ENCODE peak calls at places on chromosomes 12 and 14, in four cellular contexts. J, C, E and X are unnamed samples.

GRCh38 chr14:78010688-78011087 is 159.5 kb upstream of the NRXN3 start:
- DNase-seq in J (no peak), C (no peak), E (no peak), X (no peak)

GRCh38 chr14:68232643-68233055 is 413.1 kb downstream of the RAD51B start:
- DNase-seq in J (peak; percentile 75), C (peak; percentile 72), E (no peak), X (no peak)

GRCh38 chr12:26691234-26691970 is 141.6 kb downstream of the ITPR2 start:
- DNase-seq in J (no peak), C (peak; percentile 69), E (no peak), X (no peak)

GRCh38 chr12:60977966-60978365 is 1282.2 kb upstream of the USP15 start:
- DNase-seq in J (no peak), C (no peak), E (no peak), X (no peak)

GRCh38 chr14:93295541-93296220 is 37.2 kb downstream of the BTBD7 start:
- DNase-seq in J (no peak), C (no peak), E (no peak), X (no peak)

GRCh38 chr14:61542848-61543790 is 152.2 kb upstream of the HIF1A start:
- DNase-seq in J (no peak), C (no peak), E (no peak), X (no peak)

GRCh38 chr12:26121841-26122680 is 2.8 kb downstream of the BHLHE41 start:
- DNase-seq in J (peak; percentile 68), C (peak; percentile 44), E (peak; percentile 67), X (peak; percentile 36)

GRCh38 chr14:90487031-90487430 is 90.2 kb downstream of the CALM1 start:
- DNase-seq in J (peak; percentile 55), C (no peak), E (no peak), X (no peak)

DNA sequence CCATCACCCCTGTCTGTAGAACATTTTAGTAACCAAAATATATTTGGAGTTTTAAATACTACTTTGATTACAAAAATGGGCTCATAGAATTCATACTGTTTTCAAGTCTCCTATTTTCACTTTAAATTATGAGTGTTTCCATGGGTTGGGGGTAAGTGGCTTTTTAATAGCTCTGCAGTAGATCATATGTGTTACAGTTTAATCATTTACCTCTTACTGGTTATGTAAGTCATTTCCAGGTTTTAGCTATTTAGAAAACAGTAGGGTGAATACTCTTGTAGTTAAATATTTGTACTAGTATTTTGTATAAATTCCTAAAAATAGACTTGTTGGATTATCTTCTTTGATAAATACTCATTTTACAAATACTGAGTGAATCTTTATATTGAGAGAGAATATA is 8.2 kb downstream of the PCNX1 start:
- DNase-seq in J (no peak), C (no peak), E (no peak), X (no peak)
- H3K27ac ChIP-seq in J (no peak overlapping the region), C (no peak overlapping the region), E (no peak overlapping the region), X (peak overlapping the region; percentile 25)

GRCh38 chr12:16604853-16605252 is 1.1 kb downstream of the LMO3 start:
- DNase-seq in J (no peak), C (no peak), E (peak; percentile 48), X (no peak)

GRCh38 chr12:16606117-16606200 is at the start of gene LMO3:
- DNase-seq in J (no peak), C (no peak), E (no peak), X (no peak)

GRCh38 chr12:16606936-16607335 is 974 bp upstream of the LMO3 start:
- DNase-seq in J (no peak), C (no peak), E (no peak), X (no peak)

GRCh38 chr12:16605666-16606116 is 271 bp downstream of the LMO3 start:
- DNase-seq in J (no peak), C (peak; percentile 17), E (peak; percentile 49), X (no peak)

DNA sequence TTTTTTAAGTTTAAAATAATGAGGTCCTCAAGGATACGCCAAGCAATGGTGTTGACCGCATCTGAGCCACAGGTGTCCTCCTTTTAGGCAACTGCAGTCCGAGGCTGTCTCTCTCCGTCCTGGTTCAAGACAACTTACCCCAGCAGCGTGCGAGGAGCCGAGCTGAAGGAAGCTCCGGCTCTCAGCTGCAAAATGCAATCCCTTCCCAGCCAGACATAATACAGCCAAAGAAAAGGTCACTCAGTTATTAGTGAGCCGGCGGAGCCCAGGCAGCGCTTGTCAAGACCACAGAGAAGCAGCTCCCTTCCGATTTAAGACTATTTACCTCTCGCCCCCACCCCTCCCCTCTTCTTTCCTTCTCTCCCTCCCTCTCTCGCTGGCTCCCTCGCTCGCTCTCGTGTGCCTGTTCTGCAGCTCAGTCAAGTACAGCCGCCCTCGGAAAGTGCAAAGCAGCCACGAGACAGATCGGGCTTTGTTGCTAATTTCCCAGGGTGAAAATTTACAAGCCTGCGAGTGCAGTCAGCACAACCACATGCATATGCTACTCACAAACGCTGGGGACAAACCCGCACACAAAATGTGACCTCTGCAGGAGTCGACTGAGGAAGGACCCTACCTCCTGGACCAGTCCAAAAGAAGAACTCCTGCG is 363 bp upstream of the LMO3 start:
- DNase-seq in J (peak; percentile 68), C (peak; percentile 27), E (peak; percentile 62), X (no peak)
- H3K4me1 ChIP-seq in J (no peaks in the 10 kb centered on the region), C (no peaks in the 10 kb centered on the region), E (no peaks in the 10 kb centered on the region), X (no peaks in the 10 kb centered on the region)

GRCh38 chr12:126107659-126108058 is 1042.4 kb downstream of the AACS start:
- DNase-seq in J (no peak), C (no peak), E (no peak), X (no peak)

GRCh38 chr12:126112141-126112540 is 1046.9 kb downstream of the AACS start:
- DNase-seq in J (no peak), C (no peak), E (no peak), X (no peak)

GRCh38 chr12:126112849-126113248 is 1047.6 kb downstream of the AACS start:
- DNase-seq in J (no peak), C (no peak), E (no peak), X (no peak)

DNA sequence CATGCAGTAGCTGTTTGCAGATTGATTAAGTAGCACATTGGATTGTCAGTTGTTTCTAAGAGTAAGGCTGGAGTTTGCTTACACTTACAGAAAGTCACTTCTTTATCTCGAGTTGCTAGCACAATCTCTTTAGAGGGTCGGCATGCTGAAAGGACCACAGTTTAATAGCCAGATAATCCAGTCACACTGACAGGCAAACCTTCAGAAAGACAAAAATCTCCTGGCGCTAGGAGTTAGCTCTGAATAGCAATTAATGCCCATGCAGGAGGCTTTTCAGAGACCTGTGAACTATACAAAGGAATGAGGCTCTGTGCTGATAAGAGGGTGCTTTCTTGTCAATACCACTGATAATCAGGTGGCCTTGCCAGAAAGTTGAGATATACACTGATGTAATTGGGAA is 1043.0 kb downstream of the AACS start:
- DNase-seq in J (no peak), C (no peak), E (no peak), X (no peak)
- H3K9me3 ChIP-seq in J (no peaks in the 10 kb centered on the region), C (no peaks in the 10 kb centered on the region), E (no peaks in the 10 kb centered on the region), X (no peaks in the 10 kb centered on the region)

GRCh38 chr12:112111931-112112330 is 3.3 kb upstream of the NAA25 start:
- DNase-seq in J (peak; percentile 55), C (no peak), E (peak; percentile 63), X (no peak)

GRCh38 chr12:112117685-112118084 is 7.7 kb upstream of the TRAFD1 start:
- DNase-seq in J (no peak), C (no peak), E (no peak), X (no peak)

GRCh38 chr12:112115259-112116045 is 6.9 kb upstream of the NAA25 start:
- DNase-seq in J (no peak), C (no peak), E (no peak), X (no peak)

GRCh38 chr12:112112423-112113132 is 4.0 kb upstream of the NAA25 start:
- DNase-seq in J (peak; percentile 37), C (peak; percentile 88), E (no peak), X (no peak)

GRCh38 chr12:112116232-112117060 is 7.9 kb upstream of the NAA25 start:
- DNase-seq in J (peak; percentile 80), C (peak; percentile 32), E (peak; percentile 62), X (no peak)
- H3K27ac ChIP-seq in J (peak overlapping the region; percentile 73), C (peak overlapping the region; percentile 92), E (peak overlapping the region; percentile 62), X (no peak overlapping the region)

GRCh38 chr12:6773662-6774351 is 1.5 kb downstream of the LAG3 start:
- DNase-seq in J (no peak), C (no peak), E (no peak), X (no peak)
- H3K4me1 ChIP-seq in J (no peaks in the 10 kb centered on the region), C (peaks cover 2% of the 10 kb centered on the region), E (peaks cover 40% of the 10 kb centered on the region), X (peaks cover 50% of the 10 kb centered on the region)

DNA sequence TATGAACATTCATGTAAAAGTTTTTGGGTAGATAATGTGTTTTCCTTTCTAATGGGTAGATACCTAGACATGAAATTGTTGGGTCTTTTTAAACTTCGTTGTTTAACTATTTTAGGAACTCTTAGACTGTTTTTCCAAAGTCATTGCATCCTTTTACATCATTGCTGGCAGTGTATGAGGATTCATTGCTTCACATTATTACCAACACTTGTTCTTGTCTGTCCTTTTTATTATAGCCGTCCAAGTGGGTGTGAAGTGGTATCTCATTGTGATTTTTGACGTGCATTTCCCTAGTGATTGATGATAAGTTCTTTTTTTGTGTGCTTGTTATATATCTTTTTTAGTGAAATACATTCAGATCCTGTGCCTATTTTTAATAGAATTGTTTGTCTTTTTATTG is 39.4 kb downstream of the USP15 start:
- DNase-seq in J (no peak), C (no peak), E (no peak), X (no peak)
- H3K9me3 ChIP-seq in J (no peaks in the 10 kb centered on the region), C (no peaks in the 10 kb centered on the region), E (peaks cover 6% of the 10 kb centered on the region), X (peaks cover 4% of the 10 kb centered on the region)

DNA sequence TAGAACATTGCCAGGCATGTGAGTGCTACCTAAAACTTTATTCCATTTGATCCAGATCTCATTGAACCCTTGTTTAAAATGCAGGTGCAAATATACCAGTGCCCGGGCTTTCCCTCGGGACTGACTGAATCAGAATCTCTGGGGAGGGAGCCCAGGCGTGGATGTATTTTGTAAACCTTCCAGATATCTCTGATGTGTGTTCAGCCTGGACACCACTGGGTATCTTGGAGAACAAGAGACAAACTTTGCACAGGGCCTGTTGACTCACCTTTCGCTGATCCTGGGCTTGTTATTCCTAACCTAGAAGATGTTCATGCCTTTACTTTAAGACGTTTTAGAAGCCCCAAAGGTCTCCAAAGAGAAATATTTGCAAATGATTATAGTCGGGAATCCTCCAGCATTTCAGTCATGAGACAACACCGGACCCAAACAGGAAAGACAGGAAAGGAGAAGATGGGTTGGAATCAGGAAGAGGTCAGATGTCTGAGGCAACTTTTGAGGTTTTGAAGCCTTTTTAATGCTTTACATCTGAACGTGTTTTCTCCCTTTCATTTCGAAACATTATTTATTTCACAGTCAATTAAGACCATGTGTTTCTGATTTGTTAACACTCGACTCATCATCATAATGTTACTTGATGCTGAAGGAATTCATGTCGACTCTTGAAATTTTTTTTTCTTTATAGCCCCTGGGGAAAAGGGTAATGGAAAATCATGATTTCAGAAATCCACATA is 118.6 kb downstream of the PLXNC1 start:
- DNase-seq in J (no peak), C (no peak), E (no peak), X (no peak)
- H3K27ac ChIP-seq in J (peak overlapping the region; percentile 6), C (no peak overlapping the region), E (peak overlapping the region; percentile 67), X (no peak overlapping the region)

GRCh38 chr14:50924848-50925247 is 19.4 kb downstream of the PYGL start:
- DNase-seq in J (no peak), C (no peak), E (no peak), X (no peak)
- H3K4me1 ChIP-seq in J (no peaks in the 10 kb centered on the region), C (no peaks in the 10 kb centered on the region), E (no peaks in the 10 kb centered on the region), X (no peaks in the 10 kb centered on the region)